ENCODE peak calls at places on chromosomes 12 and 14, in eight cellular contexts. I, S, O, H, J, P, E and F are unnamed samples.

GRCh38 chr14:73244541-73244940 is 7.2 kb downstream of the PAPLN start:
- DNase-seq in I (no peak), S (no peak), O (no peak), H (no peak), J (no peak), P (no peak), E (no peak), F (no peak)

GRCh38 chr12:103813426-103813825 is 27.6 kb downstream of the NT5DC3 start:
- DNase-seq in I (no peak), S (no peak), O (no peak), H (no peak), J (no peak), P (no peak), E (no peak), F (no peak)

GRCh38 chr12:26193539-26193938 is 1.8 kb upstream of the SSPN start:
- DNase-seq in I (no peak), S (no peak), O (no peak), H (no peak), J (no peak), P (no peak), E (no peak), F (no peak)

GRCh38 chr14:71371711-71372396 is 464.6 kb downstream of the PCNX1 start:
- DNase-seq in I (no peak), S (peak), O (no peak), H (no peak), J (peak), P (no peak), E (no peak), F (no peak)

GRCh38 chr14:99538275-99538674 is 57.1 kb downstream of the CCNK start:
- DNase-seq in I (no peak), S (no peak), O (no peak), H (no peak), J (no peak), P (no peak), E (no peak), F (no peak)

GRCh38 chr14:76056128-76056527 is 70.6 kb downstream of the IFT43 start:
- DNase-seq in I (peak), S (no peak), O (no peak), H (no peak), J (no peak), P (no peak), E (no peak), F (no peak)

GRCh38 chr12:115012861-115013667 is 329.1 kb upstream of the TBX3 start:
- DNase-seq in I (no peak), S (no peak), O (no peak), H (no peak), J (no peak), P (no peak), E (no peak), F (no peak)

GRCh38 chr12:123882306-123882705 is 90.3 kb downstream of the CCDC92 start:
- DNase-seq in I (no peak), S (no peak), O (no peak), H (no peak), J (peak), P (no peak), E (no peak), F (no peak)

GRCh38 chr12:113237748-113238147 is 16.5 kb downstream of the TPCN1 start:
- DNase-seq in I (no peak), S (no peak), O (no peak), H (no peak), J (no peak), P (no peak), E (no peak), F (no peak)

GRCh38 chr14:85090681-85091080 is 439.3 kb upstream of the FLRT2 start:
- DNase-seq in I (no peak), S (no peak), O (no peak), H (no peak), J (peak), P (peak), E (no peak), F (no peak)

GRCh38 chr14:101852785-101853184 is 91.3 kb downstream of the PPP2R5C start:
- DNase-seq in I (no peak), S (no peak), O (no peak), H (no peak), J (no peak), P (no peak), E (no peak), F (no peak)

GRCh38 chr12:50620050-50620974 is 115.5 kb downstream of the DIP2B start:
- DNase-seq in I (peak), S (no peak), O (no peak), H (no peak), J (peak), P (peak), E (no peak), F (peak)

GRCh38 chr14:67837011-67837624 is 17.5 kb downstream of the RAD51B start:
- DNase-seq in I (peak), S (peak), O (no peak), H (peak), J (peak), P (peak), E (peak), F (peak)

GRCh38 chr12:50257226-50258166 is 25.8 kb downstream of the LIMA1 start:
- DNase-seq in I (peak), S (peak), O (no peak), H (no peak), J (peak), P (no peak), E (no peak), F (no peak)

GRCh38 chr12:3336606-3337311 is 154.2 kb upstream of the PRMT8 start:
- DNase-seq in I (no peak), S (no peak), O (no peak), H (no peak), J (peak), P (no peak), E (no peak), F (no peak)

GRCh38 chr14:31340297-31341063 is 79.9 kb downstream of the HEATR5A start:
- DNase-seq in I (no peak), S (no peak), O (no peak), H (no peak), J (no peak), P (no peak), E (no peak), F (no peak)

GRCh38 chr12:118377005-118377890 is 893 bp downstream of the SUDS3 start:
- DNase-seq in I (peak), S (peak), O (no peak), H (no peak), J (peak), P (no peak), E (no peak), F (no peak)

GRCh38 chr12:113043240-113043639 is 13.3 kb upstream of the DTX1 start:
- DNase-seq in I (peak), S (no peak), O (no peak), H (no peak), J (no peak), P (no peak), E (no peak), F (no peak)

GRCh38 chr12:76714415-76714814 is 49.5 kb upstream of the ZDHHC17 start:
- DNase-seq in I (no peak), S (no peak), O (no peak), H (no peak), J (no peak), P (no peak), E (no peak), F (no peak)

GRCh38 chr14:96852823-96853422 is 55.7 kb downstream of the VRK1 start:
- DNase-seq in I (peak), S (peak), O (no peak), H (peak), J (peak), P (peak), E (no peak), F (no peak)

GRCh38 chr12:123519151-123520001 is 14.1 kb downstream of the RILPL1 start:
- DNase-seq in I (no peak), S (no peak), O (no peak), H (no peak), J (peak), P (no peak), E (no peak), F (peak)

GRCh38 chr14:21039585-21040369 is 2.4 kb upstream of the RNASE7 start:
- DNase-seq in I (peak), S (peak), O (no peak), H (peak), J (peak), P (peak), E (peak), F (peak)

GRCh38 chr12:87796961-87797516 is 232.2 kb downstream of the C12orf50 start:
- DNase-seq in I (no peak), S (no peak), O (no peak), H (no peak), J (no peak), P (no peak), E (no peak), F (no peak)

GRCh38 chr12:64385468-64385867 is 5.1 kb downstream of the C12orf56 start:
- DNase-seq in I (no peak), S (no peak), O (no peak), H (no peak), J (peak), P (no peak), E (no peak), F (no peak)

GRCh38 chr12:108640802-108641445 is 7.2 kb upstream of the SELPLG start:
- DNase-seq in I (peak), S (no peak), O (no peak), H (no peak), J (peak), P (no peak), E (no peak), F (no peak)

GRCh38 chr14:57988445-57988844 is 122.6 kb upstream of the SLC35F4 start:
- DNase-seq in I (no peak), S (no peak), O (no peak), H (no peak), J (no peak), P (no peak), E (no peak), F (no peak)

GRCh38 chr14:67221248-67221981 is 19.8 kb upstream of the PALS1 start:
- DNase-seq in I (no peak), S (no peak), O (no peak), H (no peak), J (peak), P (no peak), E (no peak), F (no peak)